ENCODE peak calls at places on chromosome 17, in nine cellular contexts. One of them, this sample, is unnamed.

GRCh38 chr17:76476736-76477135 is 9.3 kb downstream of the AANAT start:
- DNase-seq in G401: no peak
- DNase-seq in NCI-H2029: no peak
- DNase-seq in HEK293T: no peak
- DNase-seq in endothelial cell: no peak
- DNase-seq in NCI-H1105: no peak
- DNase-seq in EH: no peak
- DNase-seq in stimulated activated CD8-positive, alpha-beta memory T cell treated with anti-CD3 and anti-CD28 coated beads, Interleukin-15, amount 100 ng/mL, for 1 hour: no peak
- DNase-seq in GM23248: no peak
- DNase-seq in this sample: no peak

GRCh38 chr17:40461774-40462342 is 18.6 kb downstream of the IGFBP4 start:
- DNase-seq in NCI-H1105: no peak
- DNase-seq in G401: no peak
- DNase-seq in stimulated activated CD8-positive, alpha-beta memory T cell treated with anti-CD3 and anti-CD28 coated beads, Interleukin-15, amount 100 ng/mL, for 1 hour: no peak
- DNase-seq in endothelial cell: no peak
- DNase-seq in NCI-H2029: no peak
- DNase-seq in EH: peak
- DNase-seq in HEK293T: no peak
- DNase-seq in GM23248: peak
- DNase-seq in this sample: no peak

GRCh38 chr17:49970498-49970897 is 1.5 kb downstream of the DLX4 start:
- DNase-seq in stimulated activated CD8-positive, alpha-beta memory T cell treated with anti-CD3 and anti-CD28 coated beads, Interleukin-15, amount 100 ng/mL, for 1 hour: no peak
- DNase-seq in G401: no peak
- DNase-seq in GM23248: no peak
- DNase-seq in endothelial cell: no peak
- DNase-seq in HEK293T: no peak
- DNase-seq in NCI-H2029: no peak
- DNase-seq in NCI-H1105: no peak
- DNase-seq in EH: no peak
- DNase-seq in this sample: no peak

GRCh38 chr17:42361781-42362186 is 26.5 kb downstream of the STAT3 start:
- DNase-seq in NCI-H2029: peak
- DNase-seq in stimulated activated CD8-positive, alpha-beta memory T cell treated with anti-CD3 and anti-CD28 coated beads, Interleukin-15, amount 100 ng/mL, for 1 hour: peak
- DNase-seq in HEK293T: no peak
- DNase-seq in GM23248: no peak
- DNase-seq in NCI-H1105: no peak
- DNase-seq in EH: no peak
- DNase-seq in G401: peak
- DNase-seq in endothelial cell: no peak
- DNase-seq in this sample: peak

GRCh38 chr17:76570457-76570856 is 15.2 kb downstream of the ST6GALNAC2 start:
- DNase-seq in HEK293T: no peak
- DNase-seq in NCI-H1105: no peak
- DNase-seq in NCI-H2029: no peak
- DNase-seq in endothelial cell: no peak
- DNase-seq in G401: no peak
- DNase-seq in GM23248: no peak
- DNase-seq in EH: no peak
- DNase-seq in stimulated activated CD8-positive, alpha-beta memory T cell treated with anti-CD3 and anti-CD28 coated beads, Interleukin-15, amount 100 ng/mL, for 1 hour: no peak
- DNase-seq in this sample: no peak

GRCh38 chr17:59840329-59840907 is 52.3 kb downstream of the TUBD1 start:
- DNase-seq in GM23248: peak
- DNase-seq in HEK293T: no peak
- DNase-seq in EH: peak
- DNase-seq in G401: no peak
- DNase-seq in NCI-H2029: no peak
- DNase-seq in NCI-H1105: no peak
- DNase-seq in endothelial cell: no peak
- DNase-seq in stimulated activated CD8-positive, alpha-beta memory T cell treated with anti-CD3 and anti-CD28 coated beads, Interleukin-15, amount 100 ng/mL, for 1 hour: no peak
- DNase-seq in this sample: no peak

GRCh38 chr17:62703269-62703775 is 75.9 kb downstream of the MRC2 start:
- DNase-seq in endothelial cell: no peak
- DNase-seq in GM23248: peak
- DNase-seq in EH: peak
- DNase-seq in NCI-H2029: no peak
- DNase-seq in HEK293T: no peak
- DNase-seq in NCI-H1105: no peak
- DNase-seq in stimulated activated CD8-positive, alpha-beta memory T cell treated with anti-CD3 and anti-CD28 coated beads, Interleukin-15, amount 100 ng/mL, for 1 hour: no peak
- DNase-seq in G401: no peak
- DNase-seq in this sample: no peak

GRCh38 chr17:35022536-35023063 is 40.9 kb downstream of the RFFL start:
- DNase-seq in NCI-H1105: no peak
- DNase-seq in stimulated activated CD8-positive, alpha-beta memory T cell treated with anti-CD3 and anti-CD28 coated beads, Interleukin-15, amount 100 ng/mL, for 1 hour: peak
- DNase-seq in GM23248: peak
- DNase-seq in HEK293T: no peak
- DNase-seq in endothelial cell: peak
- DNase-seq in NCI-H2029: peak
- DNase-seq in G401: peak
- DNase-seq in EH: peak
- DNase-seq in this sample: peak

GRCh38 chr17:20010099-20010863 is 1.1 kb downstream of the SPECC1 start:
- DNase-seq in NCI-H2029: peak
- DNase-seq in EH: peak
- DNase-seq in endothelial cell: peak
- DNase-seq in HEK293T: peak
- DNase-seq in stimulated activated CD8-positive, alpha-beta memory T cell treated with anti-CD3 and anti-CD28 coated beads, Interleukin-15, amount 100 ng/mL, for 1 hour: no peak
- DNase-seq in GM23248: peak
- DNase-seq in NCI-H1105: peak
- DNase-seq in G401: peak
- DNase-seq in this sample: peak

GRCh38 chr17:28712037-28712704 is 483 bp upstream of the PROCA1 start:
- DNase-seq in stimulated activated CD8-positive, alpha-beta memory T cell treated with anti-CD3 and anti-CD28 coated beads, Interleukin-15, amount 100 ng/mL, for 1 hour: peak
- DNase-seq in HEK293T: peak
- DNase-seq in GM23248: no peak
- DNase-seq in NCI-H1105: no peak
- DNase-seq in EH: peak
- DNase-seq in NCI-H2029: no peak
- DNase-seq in G401: no peak
- DNase-seq in endothelial cell: peak
- DNase-seq in this sample: peak

GRCh38 chr17:14604920-14605599 is 304.2 kb downstream of the HS3ST3B1 start:
- DNase-seq in GM23248: no peak
- DNase-seq in EH: no peak
- DNase-seq in HEK293T: no peak
- DNase-seq in stimulated activated CD8-positive, alpha-beta memory T cell treated with anti-CD3 and anti-CD28 coated beads, Interleukin-15, amount 100 ng/mL, for 1 hour: no peak
- DNase-seq in G401: no peak
- DNase-seq in endothelial cell: no peak
- DNase-seq in NCI-H1105: no peak
- DNase-seq in NCI-H2029: no peak
- DNase-seq in this sample: no peak

This sample was measured in cerebellar cortex.